ENCODE peak calls at places on chromosomes 2 and 18, in nine cellular contexts. W, L, O, P, H, F, R, S and V are unnamed samples.

GRCh38 chr2:82796132-82796531 is 1662.9 kb downstream of the SUCLG1 start:
- DNase-seq in R (no peak), O (no peak), L (no peak), S (no peak), P (no peak), W (no peak), H (no peak), F (no peak), V (no peak)

GRCh38 chr2:86201951-86202692 is 2.9 kb downstream of the MRPL35 start:
- DNase-seq in R (no peak), F (no peak), W (no peak), O (no peak), S (no peak), L (no peak), P (no peak), H (peak; percentile 61), V (no peak)

GRCh38 chr2:206452750-206453149 is 9.4 kb downstream of the ADAM23 start:
- DNase-seq in H (no peak), P (no peak), W (no peak), R (peak; percentile 43), L (no peak), S (no peak), O (no peak), F (peak; percentile 40), V (no peak)

GRCh38 chr2:36655456-36655855 is 41.1 kb upstream of the VIT start:
- DNase-seq in O (no peak), S (no peak), L (no peak), F (peak; percentile 19), R (peak; percentile 48), H (no peak), P (no peak), W (no peak), V (no peak)

GRCh38 chr2:27808418-27808817 is 36.9 kb downstream of the MRPL33 start:
- DNase-seq in W (no peak), S (no peak), R (no peak), O (no peak), P (no peak), F (no peak), L (no peak), H (no peak), V (no peak)

GRCh38 chr2:111671426-111672150 is 212.4 kb downstream of the ANAPC1 start:
- DNase-seq in O (peak; percentile 42), S (no peak), L (no peak), R (no peak), P (no peak), W (no peak), H (no peak), F (no peak), V (no peak)

GRCh38 chr2:223046470-223047053 is 5.4 kb upstream of the KCNE4 start:
- DNase-seq in H (no peak), P (no peak), W (no peak), S (no peak), L (no peak), F (no peak), R (no peak), O (no peak), V (no peak)

GRCh38 chr2:43623052-43623451 is 14.0 kb upstream of the PLEKHH2 start:
- DNase-seq in O (no peak), L (no peak), F (no peak), S (no peak), H (no peak), P (no peak), W (no peak), R (no peak), V (no peak)

GRCh38 chr18:49227456-49227855 is 233.0 kb downstream of the DYM start:
- DNase-seq in R (no peak), S (no peak), F (no peak), W (no peak), P (no peak), H (no peak), O (peak; percentile 73), L (no peak), V (no peak)

GRCh38 chr18:61635901-61636528 is 256.8 kb downstream of the RNF152 start:
- DNase-seq in H (peak; percentile 44), R (peak; percentile 63), S (peak; percentile 77), O (peak; percentile 86), L (peak; percentile 64), W (peak; percentile 33), F (peak; percentile 8), P (no peak), V (no peak)

GRCh38 chr2:96264656-96265348 is 995 bp downstream of the TMEM127 start:
- DNase-seq in F (no peak), R (peak; percentile 29), P (no peak), W (no peak), O (peak; percentile 32), H (peak; percentile 40), L (no peak), S (peak; percentile 41), V (no peak)